ENCODE peak calls at places on chromosomes 7 and 10, in seven cellular contexts. One of them, this sample, is unnamed.
A peak's percentile ranks its signal among the peaks of the same experiment; 100 is the strongest.

GRCh38 chr7:105473163-105473562 is 48.9 kb downstream of the PUS7 start:
- DNase-seq in lung microvascular endothelial cell: peak; percentile 26
- DNase-seq in adipocyte: peak; percentile 86
- DNase-seq in naive B cell: no peak
- DNase-seq in NCI-H146: no peak
- DNase-seq in NCI-H1105: no peak
- DNase-seq in left ventricle myocardium inferior: no peak
- DNase-seq in this sample: no peak

GRCh38 chr7:98123073-98123696 is 16.5 kb downstream of the LMTK2 start:
- DNase-seq in lung microvascular endothelial cell: no peak
- DNase-seq in adipocyte: no peak
- DNase-seq in naive B cell: no peak
- DNase-seq in NCI-H146: no peak
- DNase-seq in NCI-H1105: no peak
- DNase-seq in left ventricle myocardium inferior: no peak
- DNase-seq in this sample: no peak

GRCh38 chr7:101527844-101528667 is 101.0 kb downstream of the MYL10 start:
- DNase-seq in lung microvascular endothelial cell: peak; percentile 37
- DNase-seq in adipocyte: peak; percentile 68
- DNase-seq in naive B cell: no peak
- DNase-seq in NCI-H146: no peak
- DNase-seq in NCI-H1105: no peak
- DNase-seq in left ventricle myocardium inferior: peak; percentile 33
- DNase-seq in this sample: no peak

GRCh38 chr7:134431805-134432204 is 27.1 kb downstream of the AKR1B1 start:
- DNase-seq in lung microvascular endothelial cell: no peak
- DNase-seq in adipocyte: no peak
- DNase-seq in naive B cell: no peak
- DNase-seq in NCI-H146: peak; percentile 4
- DNase-seq in NCI-H1105: no peak
- DNase-seq in left ventricle myocardium inferior: no peak
- DNase-seq in this sample: no peak

GRCh38 chr10:119521443-119522204 is 20.9 kb downstream of the RGS10 start:
- DNase-seq in lung microvascular endothelial cell: peak; percentile 86
- DNase-seq in adipocyte: peak; percentile 50
- DNase-seq in naive B cell: no peak
- DNase-seq in NCI-H146: no peak
- DNase-seq in NCI-H1105: no peak
- DNase-seq in left ventricle myocardium inferior: no peak
- DNase-seq in this sample: no peak

GRCh38 chr7:38548605-38549004 is 82.6 kb downstream of the AMPH start:
- DNase-seq in lung microvascular endothelial cell: no peak
- DNase-seq in adipocyte: no peak
- DNase-seq in naive B cell: no peak
- DNase-seq in NCI-H146: peak; percentile 54
- DNase-seq in NCI-H1105: no peak
- DNase-seq in left ventricle myocardium inferior: no peak
- DNase-seq in this sample: no peak

GRCh38 chr7:2193575-2194305 is 39.0 kb downstream of the MAD1L1 start:
- DNase-seq in lung microvascular endothelial cell: no peak
- DNase-seq in adipocyte: no peak
- DNase-seq in naive B cell: no peak
- DNase-seq in NCI-H146: peak; percentile 45
- DNase-seq in NCI-H1105: no peak
- DNase-seq in left ventricle myocardium inferior: no peak
- DNase-seq in this sample: no peak

GRCh38 chr7:139875821-139876241 is 46.8 kb downstream of the TBXAS1 start:
- DNase-seq in lung microvascular endothelial cell: peak; percentile 56
- DNase-seq in adipocyte: no peak
- DNase-seq in naive B cell: no peak
- DNase-seq in NCI-H146: no peak
- DNase-seq in NCI-H1105: no peak
- DNase-seq in left ventricle myocardium inferior: no peak
- DNase-seq in this sample: no peak

GRCh38 chr7:47846117-47846836 is 102.0 kb downstream of the PKD1L1 start:
- DNase-seq in lung microvascular endothelial cell: peak; percentile 67
- DNase-seq in adipocyte: peak; percentile 49
- DNase-seq in naive B cell: no peak
- DNase-seq in NCI-H146: no peak
- DNase-seq in NCI-H1105: no peak
- DNase-seq in left ventricle myocardium inferior: no peak
- DNase-seq in this sample: no peak

GRCh38 chr10:123748711-123749110 is 82.6 kb downstream of the GPR26 start:
- DNase-seq in lung microvascular endothelial cell: no peak
- DNase-seq in adipocyte: no peak
- DNase-seq in naive B cell: no peak
- DNase-seq in NCI-H146: no peak
- DNase-seq in NCI-H1105: no peak
- DNase-seq in left ventricle myocardium inferior: no peak
- DNase-seq in this sample: no peak

GRCh38 chr10:32377458-32378370 is 30.8 kb upstream of the EPC1 start:
- DNase-seq in lung microvascular endothelial cell: peak; percentile 63
- DNase-seq in adipocyte: peak; percentile 74
- DNase-seq in naive B cell: peak; percentile 58
- DNase-seq in NCI-H146: peak; percentile 49
- DNase-seq in NCI-H1105: no peak
- DNase-seq in left ventricle myocardium inferior: no peak
- DNase-seq in this sample: peak; percentile 40

GRCh38 chr7:815284-816216 is 16.7 kb upstream of the SUN1 start:
- DNase-seq in lung microvascular endothelial cell: no peak
- DNase-seq in adipocyte: peak; percentile 34
- DNase-seq in naive B cell: no peak
- DNase-seq in NCI-H146: peak; percentile 79
- DNase-seq in NCI-H1105: peak; percentile 45
- DNase-seq in left ventricle myocardium inferior: no peak
- DNase-seq in this sample: no peak

GRCh38 chr10:7478727-7479457 is 68.1 kb upstream of the SFMBT2 start:
- DNase-seq in lung microvascular endothelial cell: no peak
- DNase-seq in adipocyte: no peak
- DNase-seq in naive B cell: no peak
- DNase-seq in NCI-H146: no peak
- DNase-seq in NCI-H1105: no peak
- DNase-seq in left ventricle myocardium inferior: no peak
- DNase-seq in this sample: no peak

GRCh38 chr10:127908106-127908957 is 1.4 kb downstream of the PTPRE start:
- DNase-seq in lung microvascular endothelial cell: peak; percentile 95
- DNase-seq in adipocyte: no peak
- DNase-seq in naive B cell: no peak
- DNase-seq in NCI-H146: no peak
- DNase-seq in NCI-H1105: no peak
- DNase-seq in left ventricle myocardium inferior: no peak
- DNase-seq in this sample: no peak

GRCh38 chr10:47264797-47265281 is 35.2 kb upstream of the GDF10 start:
- DNase-seq in lung microvascular endothelial cell: peak; percentile 30
- DNase-seq in adipocyte: no peak
- DNase-seq in naive B cell: no peak
- DNase-seq in NCI-H146: no peak
- DNase-seq in NCI-H1105: no peak
- DNase-seq in left ventricle myocardium inferior: no peak
- DNase-seq in this sample: no peak

GRCh38 chr7:151088856-151089699 is 2.8 kb downstream of the AGAP3 start:
- DNase-seq in lung microvascular endothelial cell: peak; percentile 94
- DNase-seq in adipocyte: peak; percentile 80
- DNase-seq in naive B cell: no peak
- DNase-seq in NCI-H146: no peak
- DNase-seq in NCI-H1105: no peak
- DNase-seq in left ventricle myocardium inferior: peak; percentile 69
- DNase-seq in this sample: no peak

GRCh38 chr10:110864662-110865140 is 7.0 kb upstream of the PDCD4 start:
- DNase-seq in lung microvascular endothelial cell: peak; percentile 14
- DNase-seq in adipocyte: no peak
- DNase-seq in naive B cell: peak; percentile 82
- DNase-seq in NCI-H146: no peak
- DNase-seq in NCI-H1105: no peak
- DNase-seq in left ventricle myocardium inferior: no peak
- DNase-seq in this sample: peak; percentile 40

GRCh38 chr10:120455004-120455403 is 2.0 kb upstream of the PLPP4 start:
- DNase-seq in lung microvascular endothelial cell: no peak
- DNase-seq in adipocyte: no peak
- DNase-seq in naive B cell: no peak
- DNase-seq in NCI-H146: no peak
- DNase-seq in NCI-H1105: no peak
- DNase-seq in left ventricle myocardium inferior: no peak
- DNase-seq in this sample: no peak

GRCh38 chr10:122774269-122774668 is 71.4 kb downstream of the CUZD1 start:
- DNase-seq in lung microvascular endothelial cell: no peak
- DNase-seq in adipocyte: no peak
- DNase-seq in naive B cell: no peak
- DNase-seq in NCI-H146: no peak
- DNase-seq in NCI-H1105: no peak
- DNase-seq in left ventricle myocardium inferior: no peak
- DNase-seq in this sample: peak; percentile 0

GRCh38 chr7:34155225-34155908 is 250.0 kb downstream of the BMPER start:
- DNase-seq in lung microvascular endothelial cell: peak; percentile 6
- DNase-seq in adipocyte: peak; percentile 98
- DNase-seq in naive B cell: no peak
- DNase-seq in NCI-H146: no peak
- DNase-seq in NCI-H1105: no peak
- DNase-seq in left ventricle myocardium inferior: no peak
- DNase-seq in this sample: no peak

This sample was measured in NCI-H446 treated with DMSO at 0.1 percent for 48 hours.